ENCODE peak calls at places on chromosomes 16 and 17, in six cellular contexts. A, N, S, T, F and E are unnamed samples.

GRCh38 chr17:68320311-68320865 is 29.1 kb downstream of the ARSG start:
- DNase-seq in S (no peak), F (no peak), N (no peak), T (no peak), A (no peak), E (no peak)

GRCh38 chr17:40818733-40819527 is 3.5 kb downstream of the KRT10 start:
- DNase-seq in T (peak; percentile 59), F (peak; percentile 72), N (peak; percentile 78), S (peak; percentile 77), A (peak; percentile 78), E (peak; percentile 79)

GRCh38 chr17:58968662-58969061 is 138.0 kb downstream of the TRIM37 start:
- DNase-seq in A (no peak), T (no peak), S (peak; percentile 19), F (no peak), N (no peak), E (no peak)

GRCh38 chr16:81873221-81873620 is 94.1 kb downstream of the PLCG2 start:
- DNase-seq in T (no peak), N (no peak), S (no peak), A (no peak), F (no peak), E (no peak)

GRCh38 chr16:52441886-52442285 is 105.1 kb downstream of the TOX3 start:
- DNase-seq in F (no peak), N (no peak), A (no peak), T (no peak), S (no peak), E (no peak)

GRCh38 chr17:7626307-7626706 is 1.3 kb downstream of the SAT2 start:
- DNase-seq in A (no peak), N (no peak), S (no peak), F (no peak), T (no peak), E (no peak)

GRCh38 chr16:81451753-81452680 is 7.4 kb downstream of the CMIP start:
- DNase-seq in T (no peak), A (no peak), F (no peak), N (peak; percentile 19), S (no peak), E (no peak)

GRCh38 chr17:31743767-31744166 is 115.3 kb downstream of the COPRS start:
- DNase-seq in S (peak; percentile 20), F (no peak), N (no peak), T (no peak), A (no peak), E (no peak)

GRCh38 chr17:36002631-36003030 is 1.3 kb upstream of the CCL15 start:
- DNase-seq in F (no peak), S (no peak), A (no peak), N (no peak), T (no peak), E (no peak)

GRCh38 chr16:24537474-24538337 is 1.7 kb upstream of the RBBP6 start:
- DNase-seq in A (no peak), F (no peak), T (no peak), N (no peak), S (no peak), E (no peak)

GRCh38 chr16:85443116-85443515 is 170.0 kb upstream of the GSE1 start:
- DNase-seq in T (no peak), A (no peak), S (no peak), N (no peak), F (no peak), E (no peak)

DNA sequence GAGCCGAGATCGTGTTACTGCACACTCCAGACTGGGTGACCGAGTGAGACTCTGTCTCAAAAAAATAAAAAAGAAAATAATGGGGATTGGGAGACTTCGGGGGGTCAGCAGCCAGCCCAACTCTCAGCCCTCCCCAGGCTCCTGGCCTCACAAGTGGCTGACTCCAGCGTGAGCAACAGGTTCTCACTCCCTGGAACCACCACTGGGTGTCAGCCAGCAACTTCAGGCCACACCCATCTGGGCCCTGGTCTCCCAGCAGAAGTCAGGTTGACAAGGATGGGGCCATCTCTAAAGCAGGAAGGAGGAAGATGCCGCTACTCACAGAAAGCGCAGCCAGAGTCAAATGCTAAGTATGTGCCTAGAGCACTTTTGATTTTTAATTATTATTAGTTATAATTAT is 139.4 kb downstream of the C16orf78 start:
- DNase-seq in A (no peak), S (peak; percentile 25), T (no peak), F (no peak), N (no peak), E (no peak)
- TF ChIP-seq CTCF in A (no peak), S (peak; percentile 35), T (no peak), F (no peak), N (no peak), E (no peak)

GRCh38 chr17:43790311-43790940 is 10.2 kb downstream of the CFAP97D1 start:
- DNase-seq in S (no peak), T (no peak), F (no peak), N (no peak), A (no peak), E (no peak)
- TF ChIP-seq CTCF in S (peak; percentile 52), T (no peak), F (peak; percentile 58), N (no peak), A (no peak), E (no peak)

DNA sequence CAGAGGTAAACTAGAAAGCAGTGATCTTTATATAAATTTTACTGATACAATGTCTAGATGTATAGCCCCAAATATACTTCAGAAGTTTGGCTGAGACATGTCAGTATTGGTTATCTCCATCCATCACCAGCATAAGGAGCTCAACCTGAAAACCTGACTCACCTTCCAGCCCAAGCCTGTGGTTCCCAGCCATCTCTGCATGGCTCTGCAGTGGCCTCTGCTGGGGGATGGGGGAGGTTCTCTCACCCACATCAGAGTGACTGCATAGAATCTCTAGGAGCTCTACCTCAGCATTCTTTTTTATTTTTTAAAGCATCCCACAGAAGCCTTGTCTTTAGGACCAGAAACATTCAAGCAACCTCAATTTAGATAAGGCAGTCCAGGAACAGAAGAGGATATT is 27.3 kb downstream of the USP7 start:
- DNase-seq in F (peak; percentile 69), A (peak; percentile 57), T (no peak), N (peak; percentile 66), S (peak; percentile 58), E (no peak)
- TF ChIP-seq CTCF in F (peak; percentile 56), A (peak; percentile 49), T (no peak), N (peak; percentile 68), S (peak; percentile 82), E (no peak)

DNA sequence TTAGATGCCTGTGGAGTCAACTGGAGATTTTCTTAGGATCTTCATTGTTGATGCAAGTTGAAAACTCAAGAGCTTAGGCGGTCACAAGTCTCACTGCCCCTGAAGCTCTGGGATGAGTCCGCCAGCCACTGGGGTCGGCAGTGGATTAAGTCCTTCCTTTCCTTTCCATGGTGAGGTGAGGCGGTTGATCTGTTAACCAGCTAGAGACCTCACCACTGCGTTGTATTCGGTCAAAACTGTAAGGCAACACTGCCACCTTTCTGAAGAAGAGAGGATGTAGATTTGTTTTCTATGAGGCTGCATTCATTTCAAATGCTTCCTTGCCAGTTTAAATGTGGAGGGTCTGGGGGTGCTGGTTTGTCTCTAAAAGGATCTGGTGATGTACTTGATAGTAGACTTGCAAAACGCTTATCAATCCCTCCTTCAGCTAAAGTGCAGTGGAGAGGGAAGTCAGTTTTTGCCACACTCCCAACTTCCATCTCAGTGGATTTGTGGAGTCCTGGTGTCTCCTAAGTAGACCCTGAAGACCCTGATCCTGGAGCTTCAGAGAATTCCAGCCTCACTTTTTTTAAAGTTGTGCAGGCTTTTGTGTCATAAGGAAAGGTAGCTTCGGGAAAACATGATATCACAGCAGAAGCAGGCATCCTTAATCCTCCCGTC is 1.7 kb downstream of the MYOCD start:
- DNase-seq in A (no peak), S (peak; percentile 76), T (no peak), N (no peak), F (peak; percentile 22), E (peak; percentile 15)
- TF ChIP-seq CTCF in A (peak; percentile 43), S (peak; percentile 72), T (peak; percentile 19), N (no peak), F (no peak), E (no peak)

GRCh38 chr16:78705694-78706093 is 606.2 kb downstream of the WWOX start:
- DNase-seq in N (no peak), A (no peak), T (no peak), S (peak; percentile 34), F (peak; percentile 34), E (no peak)
- TF ChIP-seq CTCF in N (peak; percentile 50), A (peak; percentile 49), T (peak; percentile 61), S (peak; percentile 37), F (no peak), E (no peak)

GRCh38 chr17:50833396-50834125 is 1.8 kb upstream of the WFIKKN2 start:
- DNase-seq in T (no peak), A (no peak), S (no peak), N (no peak), F (no peak), E (no peak)
- TF ChIP-seq CTCF in T (no peak), A (no peak), S (no peak), N (no peak), F (no peak), E (no peak)